ENCODE peak calls at places on chromosomes 12 and 14, in nine cellular contexts. Y, N, Z, E, O, M, R, Q and S are unnamed samples.

GRCh38 chr12:79847417-79847816 is 87.5 kb downstream of the PPP1R12A start:
- DNase-seq in R (no peak), M (no peak), N (no peak), E (no peak), O (no peak), Q (no peak), Y (no peak), Z (no peak), S (no peak)

GRCh38 chr14:74620497-74620921 is 8.5 kb upstream of the LTBP2 start:
- DNase-seq in Q (no peak), R (no peak), E (peak; percentile 76), N (no peak), Y (no peak), M (no peak), Z (no peak), O (no peak), S (no peak)

GRCh38 chr12:67268896-67269631 is at the start of gene CAND1:
- DNase-seq in O (peak; percentile 97), Q (peak; percentile 98), R (peak; percentile 99), Y (peak; percentile 97), M (peak; percentile 99), E (peak; percentile 99), N (peak; percentile 98), Z (peak; percentile 99), S (peak; percentile 99)

GRCh38 chr12:94149781-94150482 is 1.6 kb downstream of the PLXNC1 start:
- DNase-seq in O (no peak), E (no peak), R (peak; percentile 41), M (peak; percentile 77), Q (peak; percentile 72), N (peak; percentile 71), Z (no peak), Y (peak; percentile 75), S (peak; percentile 79)

GRCh38 chr12:2578772-2579171 is 216.0 kb upstream of the FKBP4 start:
- DNase-seq in Y (no peak), O (no peak), R (no peak), E (no peak), N (no peak), Q (no peak), M (no peak), Z (no peak), S (no peak)

GRCh38 chr12:121797937-121798801 is 4.7 kb upstream of the RHOF start:
- DNase-seq in N (peak; percentile 80), E (peak; percentile 89), Z (no peak), Y (peak; percentile 92), O (peak; percentile 41), M (peak; percentile 89), Q (peak; percentile 81), R (no peak), S (peak; percentile 91)

GRCh38 chr14:83463500-83464098 is 1929.9 kb upstream of the SEL1L start:
- DNase-seq in O (peak; percentile 49), Z (peak; percentile 87), E (peak; percentile 84), Q (no peak), N (no peak), M (no peak), Y (no peak), R (peak; percentile 5), S (no peak)

GRCh38 chr12:124837958-124838803 is 25.5 kb downstream of the SCARB1 start:
- DNase-seq in E (peak; percentile 97), N (no peak), O (peak; percentile 80), Z (peak; percentile 63), Y (peak; percentile 81), Q (peak; percentile 76), M (peak; percentile 87), R (no peak), S (no peak)

GRCh38 chr12:1917172-1918070 is 1.0 kb downstream of the CACNA2D4 start:
- DNase-seq in O (peak; percentile 21), Y (no peak), E (no peak), R (no peak), M (no peak), Z (no peak), Q (peak; percentile 62), N (no peak), S (no peak)

GRCh38 chr14:104432611-104433231 is 146.8 kb upstream of the C14orf180 start:
- DNase-seq in Q (peak; percentile 26), Y (no peak), R (no peak), Z (no peak), O (no peak), E (no peak), N (peak; percentile 62), M (no peak), S (no peak)

GRCh38 chr14:24418492-24418873 is 11.0 kb downstream of the CBLN3 start:
- DNase-seq in Q (no peak), Z (no peak), N (no peak), Y (peak; percentile 70), E (no peak), R (no peak), M (peak; percentile 44), O (no peak), S (no peak)

GRCh38 chr14:24415421-24416253 is 13.8 kb downstream of the CBLN3 start:
- DNase-seq in E (no peak), Z (no peak), O (no peak), R (no peak), Q (no peak), Y (no peak), N (no peak), M (peak; percentile 28), S (no peak)

GRCh38 chr14:24417832-24418491 is 11.5 kb downstream of the CBLN3 start:
- DNase-seq in Z (no peak), Y (no peak), E (no peak), O (no peak), M (peak; percentile 29), Q (no peak), N (no peak), R (no peak), S (no peak)

GRCh38 chr14:24416254-24416931 is 13.1 kb downstream of the CBLN3 start:
- DNase-seq in N (no peak), R (no peak), E (no peak), Y (no peak), Z (no peak), Q (no peak), M (peak; percentile 18), O (no peak), S (no peak)

DNA sequence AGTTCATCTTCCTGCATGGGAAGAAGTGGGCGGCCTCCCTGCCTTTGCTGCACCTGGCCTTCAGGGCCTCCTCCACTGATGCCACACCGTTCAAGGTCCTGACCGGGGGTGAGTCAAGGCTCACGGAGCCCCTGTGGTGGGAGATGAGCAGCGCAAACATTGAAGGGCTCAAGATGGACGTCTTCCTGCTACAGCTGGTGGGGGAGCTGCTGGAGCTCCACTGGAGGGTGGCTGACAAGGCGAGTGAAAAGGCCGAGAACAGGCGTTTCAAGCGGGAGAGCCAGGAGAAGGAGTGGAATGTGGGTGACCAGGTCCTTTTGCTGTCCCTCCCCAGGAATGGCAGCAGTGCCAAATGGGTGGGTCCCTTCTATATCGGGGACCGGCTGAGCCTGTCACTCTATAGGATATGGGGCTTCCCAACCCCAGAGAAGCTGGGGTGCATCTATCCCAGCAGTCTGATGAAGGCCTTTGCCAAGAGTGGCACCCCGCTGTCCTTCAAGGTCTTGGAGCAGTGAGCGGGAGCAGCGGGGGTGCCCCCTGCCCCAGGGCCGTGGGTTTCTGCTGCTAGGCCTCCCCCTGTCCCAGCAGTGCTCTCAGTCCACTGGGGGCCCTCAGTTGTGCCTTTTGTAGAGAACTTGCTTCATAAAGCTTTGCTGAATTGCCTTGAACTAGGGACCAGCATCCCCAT is 12.4 kb downstream of the CBLN3 start:
- DNase-seq in N (no peak), E (no peak), M (peak; percentile 33), O (no peak), Z (no peak), Y (no peak), Q (no peak), R (no peak), S (no peak)
- H3K4me1 ChIP-seq in N (peaks cover 7% of the 10 kb centered on the region), E (no peaks in the 10 kb centered on the region), M (peaks cover 13% of the 10 kb centered on the region), O (peaks cover 13% of the 10 kb centered on the region), Z (no peaks in the 10 kb centered on the region), Y (peaks cover 8% of the 10 kb centered on the region), Q (no peaks in the 10 kb centered on the region), R (no peaks in the 10 kb centered on the region), S (no peaks in the 10 kb centered on the region)

DNA sequence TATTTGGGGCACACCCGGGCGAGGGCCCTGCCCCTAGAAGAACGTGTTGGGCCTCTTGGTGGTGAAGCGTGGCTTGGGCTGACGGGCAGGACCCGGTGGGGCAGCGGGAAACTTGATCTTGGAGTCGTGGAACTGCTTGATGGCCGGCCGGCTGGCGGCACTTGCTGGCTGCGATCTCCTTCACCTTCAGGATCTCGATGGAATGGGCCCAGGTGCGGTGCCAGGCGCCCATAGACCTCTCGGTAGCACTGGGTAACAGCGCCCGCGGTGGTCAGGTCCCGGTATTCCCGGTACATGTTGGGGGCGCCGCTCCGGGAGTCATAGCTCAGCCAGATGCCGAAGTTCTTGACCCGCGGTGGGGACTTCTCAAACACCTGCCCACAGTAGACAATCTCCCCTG is 16.5 kb downstream of the UBR7 start:
- DNase-seq in N (no peak), R (no peak), Q (no peak), M (no peak), O (no peak), Y (no peak), Z (no peak), E (no peak), S (no peak)
- H3K36me3 ChIP-seq in N (peaks cover 86% of the 10 kb centered on the region), R (peaks cover 60% of the 10 kb centered on the region), Q (peaks cover 3% of the 10 kb centered on the region), M (no peaks in the 10 kb centered on the region), O (peaks cover 3% of the 10 kb centered on the region), Y (no peaks in the 10 kb centered on the region), Z (peaks cover 60% of the 10 kb centered on the region), E (peaks cover 31% of the 10 kb centered on the region), S (peaks cover 20% of the 10 kb centered on the region)

DNA sequence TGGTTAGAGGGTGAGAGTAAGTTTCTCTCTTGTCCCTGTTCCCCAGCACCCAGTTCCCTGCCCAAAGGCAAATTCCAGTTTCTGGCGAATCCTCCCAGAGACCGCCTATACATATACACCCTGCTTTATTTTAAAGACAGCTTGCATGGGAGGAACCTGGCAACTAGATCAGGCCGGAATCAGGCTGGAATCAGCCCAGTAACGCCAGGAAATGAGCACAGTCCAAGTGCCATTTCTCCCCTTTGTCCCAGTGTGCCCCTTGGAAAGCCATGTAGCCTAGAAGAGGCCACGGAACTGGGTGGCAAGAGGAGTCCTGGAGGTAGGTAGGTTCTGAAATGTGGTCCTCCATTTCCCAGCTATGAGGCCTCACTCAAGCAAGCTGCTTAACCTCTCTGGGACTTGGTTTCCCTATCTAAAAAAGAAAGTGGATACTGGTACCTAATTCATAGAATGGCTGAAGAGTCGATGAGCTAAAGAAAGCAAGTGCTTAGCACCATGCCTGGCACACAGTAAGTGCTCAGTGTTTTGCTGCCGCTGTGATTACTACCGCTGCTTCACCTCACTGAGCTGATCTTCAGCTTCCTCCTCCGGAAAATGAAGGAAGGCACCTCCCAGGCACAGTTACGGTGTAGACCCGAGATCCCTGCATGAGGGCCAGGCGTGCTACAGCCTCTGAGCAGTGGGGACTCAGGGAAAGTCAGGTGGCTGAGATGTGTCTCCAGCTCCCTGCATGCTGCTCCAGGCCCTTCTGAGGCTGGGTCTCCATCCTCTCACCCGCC is 36.4 kb downstream of the PITPNM2 start:
- DNase-seq in Z (no peak), Q (no peak), M (no peak), O (no peak), N (no peak), R (peak; percentile 53), Y (no peak), E (no peak), S (no peak)
- H3K4me1 ChIP-seq in Z (no peaks in the 10 kb centered on the region), Q (peaks cover 3% of the 10 kb centered on the region), M (peaks cover 60% of the 10 kb centered on the region), O (peaks cover 58% of the 10 kb centered on the region), N (peaks cover 32% of the 10 kb centered on the region), R (peaks cover 72% of the 10 kb centered on the region), Y (no peaks in the 10 kb centered on the region), E (peaks cover 6% of the 10 kb centered on the region), S (peaks cover 17% of the 10 kb centered on the region)

DNA sequence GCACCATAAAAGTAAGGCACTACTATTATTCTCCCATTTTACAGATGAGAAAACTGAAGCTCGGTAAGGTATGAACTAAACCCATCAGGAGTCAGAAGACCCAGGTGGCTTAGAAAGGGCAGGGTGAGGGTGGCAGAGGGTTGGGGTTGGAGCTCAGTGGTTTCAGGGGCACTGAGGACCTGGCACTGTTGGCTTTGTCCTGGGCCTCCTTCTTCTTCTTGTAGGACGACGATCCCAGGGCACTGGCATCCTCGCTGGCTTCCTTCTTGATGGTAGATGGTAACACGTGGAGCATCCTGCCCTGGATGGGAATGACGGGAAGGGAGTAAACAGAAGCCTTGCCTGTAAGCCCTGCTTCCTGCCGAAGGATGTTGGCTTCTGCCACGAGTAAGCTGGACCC is 19.9 kb downstream of the RBM19 start:
- DNase-seq in E (no peak), Q (no peak), Z (no peak), N (no peak), M (no peak), R (no peak), O (no peak), Y (no peak), S (no peak)
- H3K36me3 ChIP-seq in E (peaks cover 14% of the 10 kb centered on the region), Q (peaks cover 2% of the 10 kb centered on the region), Z (peaks cover 10% of the 10 kb centered on the region), N (peaks cover 85% of the 10 kb centered on the region), M (no peaks in the 10 kb centered on the region), R (peaks cover 78% of the 10 kb centered on the region), O (peaks cover 19% of the 10 kb centered on the region), Y (no peaks in the 10 kb centered on the region), S (peaks cover 64% of the 10 kb centered on the region)